ENCODE peak calls at places on chromosomes 11 and 22, in seven cellular contexts. One of them, this sample, is unnamed.

GRCh38 chr11:3747704-3748103 is 49.6 kb downstream of the NUP98 start:
- DNase-seq in retinal pigment epithelial cell: no peak
- DNase-seq in iPS DF 19.7: no peak
- DNase-seq in substantia nigra: no peak
- DNase-seq in AML-193: no peak
- DNase-seq in NCI-H460: no peak
- DNase-seq in astrocyte of the cerebellum: no peak
- DNase-seq in this sample: peak; percentile 70

GRCh38 chr11:87778341-87778740 is 396.9 kb downstream of the RAB38 start:
- DNase-seq in retinal pigment epithelial cell: peak; percentile 75
- DNase-seq in iPS DF 19.7: no peak
- DNase-seq in substantia nigra: no peak
- DNase-seq in AML-193: no peak
- DNase-seq in NCI-H460: no peak
- DNase-seq in astrocyte of the cerebellum: no peak
- DNase-seq in this sample: peak; percentile 15

GRCh38 chr11:76769071-76769560 is 14.0 kb upstream of the TSKU start:
- DNase-seq in retinal pigment epithelial cell: no peak
- DNase-seq in iPS DF 19.7: no peak
- DNase-seq in substantia nigra: no peak
- DNase-seq in AML-193: no peak
- DNase-seq in NCI-H460: peak; percentile 79
- DNase-seq in astrocyte of the cerebellum: no peak
- DNase-seq in this sample: peak; percentile 34

GRCh38 chr11:1509626-1510255 is 23.2 kb upstream of the MOB2 start:
- DNase-seq in retinal pigment epithelial cell: no peak
- DNase-seq in iPS DF 19.7: no peak
- DNase-seq in substantia nigra: no peak
- DNase-seq in AML-193: no peak
- DNase-seq in NCI-H460: no peak
- DNase-seq in astrocyte of the cerebellum: no peak
- DNase-seq in this sample: no peak

GRCh38 chr11:14373941-14374646 is 15.1 kb upstream of the RRAS2 start:
- DNase-seq in retinal pigment epithelial cell: no peak
- DNase-seq in iPS DF 19.7: no peak
- DNase-seq in substantia nigra: no peak
- DNase-seq in AML-193: peak; percentile 15
- DNase-seq in NCI-H460: no peak
- DNase-seq in astrocyte of the cerebellum: peak; percentile 33
- DNase-seq in this sample: peak; percentile 85

GRCh38 chr11:83054001-83054400 is 17.7 kb downstream of the RAB30 start:
- DNase-seq in retinal pigment epithelial cell: no peak
- DNase-seq in iPS DF 19.7: no peak
- DNase-seq in substantia nigra: no peak
- DNase-seq in AML-193: no peak
- DNase-seq in NCI-H460: no peak
- DNase-seq in astrocyte of the cerebellum: no peak
- DNase-seq in this sample: no peak

GRCh38 chr11:82906931-82907330 is 5.4 kb downstream of the DDIAS start:
- DNase-seq in retinal pigment epithelial cell: no peak
- DNase-seq in iPS DF 19.7: no peak
- DNase-seq in substantia nigra: no peak
- DNase-seq in AML-193: no peak
- DNase-seq in NCI-H460: no peak
- DNase-seq in astrocyte of the cerebellum: no peak
- DNase-seq in this sample: no peak

GRCh38 chr11:125956371-125956770 is 10.5 kb downstream of the VSIG10L2 start:
- DNase-seq in retinal pigment epithelial cell: no peak
- DNase-seq in iPS DF 19.7: no peak
- DNase-seq in substantia nigra: no peak
- DNase-seq in AML-193: no peak
- DNase-seq in NCI-H460: no peak
- DNase-seq in astrocyte of the cerebellum: no peak
- DNase-seq in this sample: no peak

GRCh38 chr11:115222218-115222862 is 281.9 kb downstream of the CADM1 start:
- DNase-seq in retinal pigment epithelial cell: no peak
- DNase-seq in iPS DF 19.7: no peak
- DNase-seq in substantia nigra: no peak
- DNase-seq in AML-193: no peak
- DNase-seq in NCI-H460: peak; percentile 18
- DNase-seq in astrocyte of the cerebellum: peak; percentile 95
- DNase-seq in this sample: peak; percentile 64

GRCh38 chr22:43848366-43849171 is 13.7 kb downstream of the SULT4A1 start:
- DNase-seq in retinal pigment epithelial cell: no peak
- DNase-seq in iPS DF 19.7: no peak
- DNase-seq in substantia nigra: no peak
- DNase-seq in AML-193: no peak
- DNase-seq in NCI-H460: no peak
- DNase-seq in astrocyte of the cerebellum: no peak
- DNase-seq in this sample: no peak

GRCh38 chr11:102974552-102975280 is 19.2 kb upstream of the MMP13 start:
- DNase-seq in retinal pigment epithelial cell: peak; percentile 51
- DNase-seq in iPS DF 19.7: no peak
- DNase-seq in substantia nigra: no peak
- DNase-seq in AML-193: no peak
- DNase-seq in NCI-H460: no peak
- DNase-seq in astrocyte of the cerebellum: peak; percentile 57
- DNase-seq in this sample: peak; percentile 79

GRCh38 chr22:31248965-31249940 is 37.2 kb downstream of the LIMK2 start:
- DNase-seq in retinal pigment epithelial cell: no peak
- DNase-seq in iPS DF 19.7: no peak
- DNase-seq in substantia nigra: no peak
- DNase-seq in AML-193: no peak
- DNase-seq in NCI-H460: no peak
- DNase-seq in astrocyte of the cerebellum: no peak
- DNase-seq in this sample: no peak

GRCh38 chr22:21766933-21767462 is 31.4 kb upstream of the YPEL1 start:
- DNase-seq in retinal pigment epithelial cell: no peak
- DNase-seq in iPS DF 19.7: no peak
- DNase-seq in substantia nigra: no peak
- DNase-seq in AML-193: no peak
- DNase-seq in NCI-H460: no peak
- DNase-seq in astrocyte of the cerebellum: no peak
- DNase-seq in this sample: no peak

GRCh38 chr22:48452766-48453165 is 1374.9 kb downstream of the BRD1 start:
- DNase-seq in retinal pigment epithelial cell: no peak
- DNase-seq in iPS DF 19.7: no peak
- DNase-seq in substantia nigra: no peak
- DNase-seq in AML-193: no peak
- DNase-seq in NCI-H460: no peak
- DNase-seq in astrocyte of the cerebellum: no peak
- DNase-seq in this sample: no peak

GRCh38 chr11:46290021-46290420 is 12.6 kb downstream of the CREB3L1 start:
- DNase-seq in retinal pigment epithelial cell: no peak
- DNase-seq in iPS DF 19.7: no peak
- DNase-seq in substantia nigra: no peak
- DNase-seq in AML-193: no peak
- DNase-seq in NCI-H460: no peak
- DNase-seq in astrocyte of the cerebellum: no peak
- DNase-seq in this sample: peak; percentile 29

GRCh38 chr11:1085440-1086170 is 10.9 kb downstream of the MUC2 start:
- DNase-seq in retinal pigment epithelial cell: no peak
- DNase-seq in iPS DF 19.7: no peak
- DNase-seq in substantia nigra: no peak
- DNase-seq in AML-193: no peak
- DNase-seq in NCI-H460: no peak
- DNase-seq in astrocyte of the cerebellum: no peak
- DNase-seq in this sample: no peak

GRCh38 chr11:130023204-130023603 is 20.6 kb upstream of the PRDM10 start:
- DNase-seq in retinal pigment epithelial cell: no peak
- DNase-seq in iPS DF 19.7: no peak
- DNase-seq in substantia nigra: no peak
- DNase-seq in AML-193: no peak
- DNase-seq in NCI-H460: no peak
- DNase-seq in astrocyte of the cerebellum: peak; percentile 33
- DNase-seq in this sample: peak; percentile 93

GRCh38 chr22:49282596-49282995 is 545.1 kb downstream of the BRD1 start:
- DNase-seq in retinal pigment epithelial cell: no peak
- DNase-seq in iPS DF 19.7: no peak
- DNase-seq in substantia nigra: no peak
- DNase-seq in AML-193: no peak
- DNase-seq in NCI-H460: no peak
- DNase-seq in astrocyte of the cerebellum: no peak
- DNase-seq in this sample: no peak

GRCh38 chr11:83044958-83045712 is 26.6 kb downstream of the RAB30 start:
- DNase-seq in retinal pigment epithelial cell: no peak
- DNase-seq in iPS DF 19.7: no peak
- DNase-seq in substantia nigra: no peak
- DNase-seq in AML-193: no peak
- DNase-seq in NCI-H460: peak; percentile 37
- DNase-seq in astrocyte of the cerebellum: no peak
- DNase-seq in this sample: peak; percentile 90

GRCh38 chr11:75778962-75779361 is 10.4 kb downstream of the DGAT2 start:
- DNase-seq in retinal pigment epithelial cell: no peak
- DNase-seq in iPS DF 19.7: no peak
- DNase-seq in substantia nigra: no peak
- DNase-seq in AML-193: no peak
- DNase-seq in NCI-H460: no peak
- DNase-seq in astrocyte of the cerebellum: no peak
- DNase-seq in this sample: no peak

GRCh38 chr11:129701706-129702105 is 113.9 kb upstream of the TMEM45B start:
- DNase-seq in retinal pigment epithelial cell: no peak
- DNase-seq in iPS DF 19.7: no peak
- DNase-seq in substantia nigra: no peak
- DNase-seq in AML-193: no peak
- DNase-seq in NCI-H460: no peak
- DNase-seq in astrocyte of the cerebellum: no peak
- DNase-seq in this sample: no peak

GRCh38 chr11:74487875-74488274 is 5.6 kb downstream of the LIPT2 start:
- DNase-seq in retinal pigment epithelial cell: no peak
- DNase-seq in iPS DF 19.7: no peak
- DNase-seq in substantia nigra: no peak
- DNase-seq in AML-193: no peak
- DNase-seq in NCI-H460: no peak
- DNase-seq in astrocyte of the cerebellum: no peak
- DNase-seq in this sample: peak; percentile 13

GRCh38 chr22:46052801-46053562 is 76.0 kb upstream of the WNT7B start:
- DNase-seq in retinal pigment epithelial cell: no peak
- DNase-seq in iPS DF 19.7: no peak
- DNase-seq in substantia nigra: no peak
- DNase-seq in AML-193: peak; percentile 40
- DNase-seq in NCI-H460: no peak
- DNase-seq in astrocyte of the cerebellum: no peak
- DNase-seq in this sample: peak; percentile 55

GRCh38 chr11:131378931-131379330 is 8.5 kb downstream of the NTM start:
- DNase-seq in retinal pigment epithelial cell: no peak
- DNase-seq in iPS DF 19.7: no peak
- DNase-seq in substantia nigra: no peak
- DNase-seq in AML-193: no peak
- DNase-seq in NCI-H460: no peak
- DNase-seq in astrocyte of the cerebellum: no peak
- DNase-seq in this sample: no peak

GRCh38 chr11:34667810-34668582 is 47.1 kb downstream of the EHF start:
- DNase-seq in retinal pigment epithelial cell: no peak
- DNase-seq in iPS DF 19.7: no peak
- DNase-seq in substantia nigra: no peak
- DNase-seq in AML-193: no peak
- DNase-seq in NCI-H460: no peak
- DNase-seq in astrocyte of the cerebellum: no peak
- DNase-seq in this sample: no peak

GRCh38 chr22:42376721-42377177 is 55.5 kb downstream of the NFAM1 start:
- DNase-seq in retinal pigment epithelial cell: no peak
- DNase-seq in iPS DF 19.7: no peak
- DNase-seq in substantia nigra: no peak
- DNase-seq in AML-193: no peak
- DNase-seq in NCI-H460: no peak
- DNase-seq in astrocyte of the cerebellum: no peak
- DNase-seq in this sample: peak; percentile 34

GRCh38 chr11:65489706-65490310 is 9.0 kb upstream of the MALAT1 start:
- DNase-seq in retinal pigment epithelial cell: no peak
- DNase-seq in iPS DF 19.7: no peak
- DNase-seq in substantia nigra: no peak
- DNase-seq in AML-193: no peak
- DNase-seq in NCI-H460: no peak
- DNase-seq in astrocyte of the cerebellum: no peak
- DNase-seq in this sample: peak; percentile 31

GRCh38 chr11:95516786-95517185 is 272.8 kb downstream of the FAM76B start:
- DNase-seq in retinal pigment epithelial cell: no peak
- DNase-seq in iPS DF 19.7: no peak
- DNase-seq in substantia nigra: no peak
- DNase-seq in AML-193: no peak
- DNase-seq in NCI-H460: no peak
- DNase-seq in astrocyte of the cerebellum: no peak
- DNase-seq in this sample: no peak

GRCh38 chr11:59135648-59136461 is 6.8 kb upstream of the FAM111A start:
- DNase-seq in retinal pigment epithelial cell: peak; percentile 18
- DNase-seq in iPS DF 19.7: peak; percentile 30
- DNase-seq in substantia nigra: peak; percentile 25
- DNase-seq in AML-193: peak; percentile 58
- DNase-seq in NCI-H460: peak; percentile 54
- DNase-seq in astrocyte of the cerebellum: peak; percentile 53
- DNase-seq in this sample: peak; percentile 77

GRCh38 chr11:131745405-131745804 is 375.0 kb downstream of the NTM start:
- DNase-seq in retinal pigment epithelial cell: no peak
- DNase-seq in iPS DF 19.7: no peak
- DNase-seq in substantia nigra: no peak
- DNase-seq in AML-193: no peak
- DNase-seq in NCI-H460: no peak
- DNase-seq in astrocyte of the cerebellum: no peak
- DNase-seq in this sample: peak; percentile 76

GRCh38 chr11:36088234-36088975 is 144.5 kb downstream of the LDLRAD3 start:
- DNase-seq in retinal pigment epithelial cell: no peak
- DNase-seq in iPS DF 19.7: no peak
- DNase-seq in substantia nigra: no peak
- DNase-seq in AML-193: no peak
- DNase-seq in NCI-H460: no peak
- DNase-seq in astrocyte of the cerebellum: peak; percentile 15
- DNase-seq in this sample: no peak

GRCh38 chr11:123904932-123905331 is 3.0 kb downstream of the OR8D4 start:
- DNase-seq in retinal pigment epithelial cell: no peak
- DNase-seq in iPS DF 19.7: no peak
- DNase-seq in substantia nigra: no peak
- DNase-seq in AML-193: no peak
- DNase-seq in NCI-H460: no peak
- DNase-seq in astrocyte of the cerebellum: no peak
- DNase-seq in this sample: no peak

GRCh38 chr11:77547863-77548551 is 41.7 kb upstream of the AQP11 start:
- DNase-seq in retinal pigment epithelial cell: no peak
- DNase-seq in iPS DF 19.7: peak; percentile 68
- DNase-seq in substantia nigra: no peak
- DNase-seq in AML-193: peak; percentile 58
- DNase-seq in NCI-H460: peak; percentile 54
- DNase-seq in astrocyte of the cerebellum: peak; percentile 59
- DNase-seq in this sample: peak; percentile 65

This sample was measured in EL.